ENCODE peak calls at places on chromosomes 11 and 22, in nine cellular contexts. H is WTC11, X is frontal cortex, Z is GM19239, R is NT2/D1, L is DMS153, C is left ventricle myocardium superior, B is T-helper 1 cell, M is NCI-H226. P is an unnamed sample.
A peak's percentile ranks its signal among the peaks of the same experiment; 100 is the strongest.

GRCh38 chr11:46378296-46378695 is 3.2 kb upstream of the MDK start:
- DNase-seq in H (no peak), X (no peak), Z (no peak), R (no peak), L (no peak), C (no peak), B (no peak), M (no peak), P (no peak)

GRCh38 chr11:114121744-114122504 is 62.4 kb downstream of the ZBTB16 start:
- DNase-seq in H (no peak), X (no peak), Z (no peak), R (no peak), L (no peak), C (no peak), B (no peak), M (no peak), P (no peak)

GRCh38 chr11:95641506-95641905 is 148.1 kb downstream of the FAM76B start:
- DNase-seq in H (no peak), X (no peak), Z (peak; percentile 30), R (no peak), L (no peak), C (no peak), B (no peak), M (peak; percentile 83), P (no peak)

GRCh38 chr11:11998091-11998781 is 10.2 kb downstream of the DKK3 start:
- DNase-seq in H (no peak), X (no peak), Z (no peak), R (no peak), L (no peak), C (no peak), B (no peak), M (peak; percentile 93), P (peak; percentile 85)

GRCh38 chr11:116219171-116219635 is 553.6 kb downstream of the BUD13 start:
- DNase-seq in H (no peak), X (no peak), Z (no peak), R (no peak), L (peak; percentile 10), C (no peak), B (no peak), M (peak; percentile 17), P (no peak)

GRCh38 chr11:114063829-114064201 is 4.3 kb downstream of the ZBTB16 start:
- DNase-seq in H (no peak), X (no peak), Z (no peak), R (no peak), L (no peak), C (no peak), B (no peak), M (no peak), P (no peak)

GRCh38 chr11:118975771-118976709 is 4.5 kb downstream of the FOXR1 start:
- DNase-seq in H (no peak), X (no peak), Z (no peak), R (no peak), L (no peak), C (peak; percentile 31), B (no peak), M (no peak), P (no peak)

GRCh38 chr22:42673898-42674390 is 24.8 kb upstream of the CYB5R3 start:
- DNase-seq in H (no peak), X (no peak), Z (no peak), R (no peak), L (peak; percentile 60), C (no peak), B (no peak), M (no peak), P (no peak)

GRCh38 chr22:20023214-20023613 is 2.3 kb downstream of the TANGO2 start:
- DNase-seq in H (no peak), X (no peak), Z (no peak), R (no peak), L (no peak), C (peak; percentile 20), B (no peak), M (no peak), P (no peak)

GRCh38 chr11:92628401-92629292 is 340.8 kb upstream of the MTNR1B start:
- DNase-seq in H (no peak), X (no peak), Z (no peak), R (no peak), L (peak; percentile 82), C (no peak), B (no peak), M (peak; percentile 24), P (no peak)

GRCh38 chr11:6411594-6412031 is 7.3 kb downstream of the APBB1 start:
- DNase-seq in H (no peak), X (peak; percentile 51), Z (no peak), R (no peak), L (no peak), C (no peak), B (no peak), M (no peak), P (no peak)

GRCh38 chr11:23570828-23571227 is 710.6 kb upstream of the CCDC179 start:
- DNase-seq in H (no peak), X (no peak), Z (no peak), R (no peak), L (no peak), C (no peak), B (no peak), M (peak; percentile 14), P (no peak)

GRCh38 chr11:79610678-79611077 is 169.8 kb upstream of the TENM4 start:
- DNase-seq in H (peak; percentile 29), X (no peak), Z (no peak), R (no peak), L (no peak), C (no peak), B (no peak), M (no peak), P (no peak)

GRCh38 chr22:31289335-31289734 is 3.0 kb downstream of the PIK3IP1 start:
- DNase-seq in H (no peak), X (no peak), Z (no peak), R (no peak), L (peak; percentile 74), C (no peak), B (no peak), M (no peak), P (no peak)

GRCh38 chr11:7512525-7513209 is 1.1 kb upstream of the PPFIBP2 start:
- DNase-seq in H (peak; percentile 18), X (peak; percentile 51), Z (peak; percentile 68), R (no peak), L (no peak), C (peak; percentile 90), B (no peak), M (no peak), P (no peak)

GRCh38 chr11:21912280-21912679 is 280.6 kb upstream of the ANO5 start:
- DNase-seq in H (no peak), X (no peak), Z (no peak), R (no peak), L (no peak), C (no peak), B (no peak), M (no peak), P (no peak)

GRCh38 chr11:106276859-106277436 is 199.5 kb downstream of the AASDHPPT start:
- DNase-seq in H (no peak), X (no peak), Z (no peak), R (peak; percentile 18), L (no peak), C (no peak), B (no peak), M (peak; percentile 19), P (no peak)

GRCh38 chr22:46660604-46661201 is 40.5 kb downstream of the GRAMD4 start:
- DNase-seq in H (no peak), X (no peak), Z (no peak), R (no peak), L (peak; percentile 88), C (no peak), B (no peak), M (no peak), P (no peak)

P was measured in non-pigmented ciliary epithelial cell.